ENCODE peak calls at places on chromosomes 13 and 19, in four cellular contexts. E is CD8-positive, alpha-beta T cell; S is upper lobe of right lung; U is neural progenitor cell. L is an unnamed sample.

GRCh38 chr19:40716031-40716654 is 543 bp downstream of the COQ8B start:
- DNase-seq in E (peak; percentile 77), S (no peak), U (no peak), L (peak; percentile 16)

GRCh38 chr19:39463403-39463802 is 17.2 kb upstream of the TIMM50 start:
- DNase-seq in E (no peak), S (no peak), U (no peak), L (no peak)

GRCh38 chr19:45881909-45882528 is 3.9 kb downstream of the IRF2BP1 start:
- DNase-seq in E (no peak), S (no peak), U (no peak), L (peak; percentile 54)

GRCh38 chr13:33874871-33875270 is 56.9 kb downstream of the RFC3 start:
- DNase-seq in E (no peak), S (no peak), U (no peak), L (no peak)

GRCh38 chr13:114286808-114287207 is 5.4 kb downstream of the UPF3A start:
- DNase-seq in E (no peak), S (no peak), U (no peak), L (no peak)

GRCh38 chr13:42412812-42413795 is 141.2 kb downstream of the AKAP11 start:
- DNase-seq in E (no peak), S (no peak), U (no peak), L (no peak)

GRCh38 chr19:13087795-13088537 is 14.7 kb downstream of the LYL1 start:
- DNase-seq in E (no peak), S (no peak), U (no peak), L (no peak)

GRCh38 chr13:23673354-23673753 is 103.1 kb downstream of the TNFRSF19 start:
- DNase-seq in E (no peak), S (no peak), U (no peak), L (no peak)

GRCh38 chr19:58380037-58380735 is 644 bp downstream of the ZNF837 start:
- DNase-seq in E (no peak), S (no peak), U (no peak), L (no peak)

GRCh38 chr19:30070198-30070969 is 128.3 kb downstream of the URI1 start:
- DNase-seq in E (no peak), S (peak; percentile 57), U (peak; percentile 95), L (peak; percentile 25)

GRCh38 chr13:47672982-47673670 is 327.9 kb downstream of the SUCLA2 start:
- DNase-seq in E (no peak), S (no peak), U (no peak), L (no peak)

GRCh38 chr19:6963937-6964336 is 57.3 kb downstream of the MBD3L2B start:
- DNase-seq in E (peak; percentile 43), S (no peak), U (no peak), L (peak; percentile 56)

GRCh38 chr13:75963318-75963717 is 327.2 kb downstream of the LMO7 start:
- DNase-seq in E (no peak), S (no peak), U (peak; percentile 8), L (no peak)

GRCh38 chr19:55400281-55401087 is 7.1 kb downstream of the UBE2S start:
- DNase-seq in E (no peak), S (no peak), U (no peak), L (no peak)

GRCh38 chr19:7512400-7512851 is 3.5 kb upstream of the ZNF358 start:
- DNase-seq in E (no peak), S (no peak), U (peak; percentile 62), L (no peak)

GRCh38 chr13:46641274-46642081 is 88.5 kb downstream of the LRCH1 start:
- DNase-seq in E (no peak), S (no peak), U (no peak), L (no peak)

GRCh38 chr19:1807030-1807694 is 4.9 kb downstream of the ATP8B3 start:
- DNase-seq in E (no peak), S (no peak), U (no peak), L (no peak)

GRCh38 chr19:33156354-33156753 is 24.4 kb downstream of the WDR88 start:
- DNase-seq in E (no peak), S (no peak), U (no peak), L (no peak)

DNA sequence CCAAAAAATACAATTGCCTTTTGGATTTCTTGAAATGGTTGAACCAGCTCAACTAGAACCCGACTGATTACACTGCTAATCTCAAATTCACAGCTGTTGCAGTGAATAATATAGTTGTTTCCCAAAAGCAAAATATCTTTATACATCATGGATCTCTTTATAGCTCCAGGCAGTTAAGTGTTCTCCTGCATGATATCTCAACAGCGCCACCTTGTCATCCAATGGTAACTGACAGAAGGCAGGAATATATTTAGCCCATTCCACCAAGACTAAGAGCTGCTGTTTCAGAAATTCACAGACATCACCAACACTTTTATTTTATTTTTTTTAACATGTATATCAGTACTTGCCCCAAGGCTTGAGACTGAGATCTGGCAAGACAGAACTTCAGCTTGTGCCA is 1141.0 kb upstream of the PRR20A start:
- DNase-seq in E (no peak), S (no peak), U (peak; percentile 46), L (no peak)
- TF ChIP-seq CTCF in E (no peak), S (no peak), U (peak; percentile 56), L (no peak)

GRCh38 chr13:77980592-77980991 is 62.0 kb upstream of the EDNRB start:
- DNase-seq in E (no peak), S (no peak), U (peak; percentile 4), L (no peak)
- H3K27ac ChIP-seq in E (no peak overlapping the region), S (peak overlapping the region; percentile 20), U (no peak overlapping the region), L (no peak overlapping the region)

GRCh38 chr13:61706899-61707298 is 291.2 kb upstream of the PCDH20 start:
- DNase-seq in E (no peak), S (no peak), U (no peak), L (no peak)
- TF ChIP-seq CTCF in E (no peak), S (no peak), U (no peak), L (no peak)

GRCh38 chr13:73058432-73058740 is 419 bp upstream of the KLF5 start:
- DNase-seq in E (no peak), S (no peak), U (no peak), L (no peak)

GRCh38 chr13:73061478-73062275 is 2.9 kb downstream of the KLF5 start:
- DNase-seq in E (no peak), S (no peak), U (no peak), L (no peak)

GRCh38 chr13:73060251-73061160 is 1.7 kb downstream of the KLF5 start:
- DNase-seq in E (no peak), S (no peak), U (peak; percentile 37), L (no peak)

GRCh38 chr13:73058741-73059459 is at the start of gene KLF5:
- DNase-seq in E (peak; percentile 93), S (peak; percentile 99), U (peak; percentile 98), L (peak; percentile 98)

GRCh38 chr13:73059460-73060250 is 850 bp downstream of the KLF5 start:
- DNase-seq in E (peak; percentile 41), S (peak; percentile 91), U (peak; percentile 87), L (peak; percentile 60)
- H3K27ac ChIP-seq in E (no peak overlapping the region), S (peak overlapping the region; percentile 84), U (no peak overlapping the region), L (peak overlapping the region; percentile 52)

GRCh38 chr19:41720103-41720502 is 11.7 kb downstream of the CEACAM5 start:
- DNase-seq in E (no peak), S (no peak), U (no peak), L (no peak)

GRCh38 chr19:41714598-41714997 is 6.2 kb downstream of the CEACAM5 start:
- DNase-seq in E (no peak), S (no peak), U (no peak), L (no peak)

DNA sequence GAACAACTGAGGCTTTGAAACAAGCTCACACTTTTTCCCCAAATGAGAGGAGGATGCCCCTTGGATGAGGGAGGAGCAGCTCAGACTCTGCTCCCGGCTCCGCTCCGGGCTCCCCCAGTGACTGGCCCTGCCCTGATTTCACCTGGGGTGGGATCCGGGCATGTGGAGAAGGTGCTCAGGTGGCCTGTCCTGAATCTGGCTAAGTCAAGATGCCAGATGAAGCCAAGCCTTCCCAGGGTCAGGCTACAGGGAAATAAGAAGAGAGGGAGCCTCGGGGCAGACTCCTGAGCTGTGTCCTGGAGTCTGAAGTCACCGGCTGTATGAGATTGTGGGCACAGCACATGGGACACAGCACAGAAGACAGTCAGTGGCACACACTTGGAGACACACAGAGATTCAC is 10.3 kb downstream of the CEACAM5 start:
- DNase-seq in E (no peak), S (no peak), U (no peak), L (no peak)
- TF ChIP-seq CTCF in E (no peak), S (no peak), U (no peak), L (no peak)

GRCh38 chr19:35114656-35115537 is 726 bp upstream of the FXYD3 start:
- DNase-seq in E (peak; percentile 78), S (peak; percentile 84), U (peak; percentile 85), L (peak; percentile 61)
- H3K27ac ChIP-seq in E (no peak overlapping the region), S (peak overlapping the region; percentile 71), U (no peak overlapping the region), L (peak overlapping the region; percentile 97)